ENCODE peak calls at places on chromosome 14, in five cellular contexts. D is PC-3, X is K562, S is heart left ventricle, W is lung. H is an unnamed sample.

GRCh38 chr14:90630407-90630806 is 185.8 kb downstream of the TTC7B start:
- DNase-seq in D (no peak), X (no peak), S (no peak), W (peak; percentile 63), H (no peak)

GRCh38 chr14:21073921-21074320 is 3.8 kb downstream of the ARHGEF40 start:
- DNase-seq in D (no peak), X (no peak), S (no peak), W (no peak), H (no peak)

GRCh38 chr14:101234588-101234937 is 326.7 kb upstream of the DIO3 start:
- DNase-seq in D (no peak), X (no peak), S (no peak), W (no peak), H (no peak)

GRCh38 chr14:94805726-94806288 is 35.9 kb upstream of the GSC start:
- DNase-seq in D (no peak), X (no peak), S (no peak), W (no peak), H (no peak)

GRCh38 chr14:61444215-61444768 is 122.9 kb downstream of the PRKCH start:
- DNase-seq in D (no peak), X (no peak), S (no peak), W (peak; percentile 39), H (peak; percentile 40)

GRCh38 chr14:49686425-49686824 is 1.6 kb downstream of the POLE2 start:
- DNase-seq in D (no peak), X (no peak), S (no peak), W (no peak), H (no peak)

GRCh38 chr14:53055003-53055402 is 98.1 kb downstream of the DDHD1 start:
- DNase-seq in D (peak; percentile 78), X (peak; percentile 34), S (no peak), W (no peak), H (no peak)

GRCh38 chr14:66610154-66610563 is 102.2 kb downstream of the GPHN start:
- DNase-seq in D (peak; percentile 72), X (peak; percentile 1), S (no peak), W (no peak), H (no peak)

GRCh38 chr14:24845851-24846250 is 204.1 kb downstream of the STXBP6 start:
- DNase-seq in D (no peak), X (no peak), S (no peak), W (no peak), H (no peak)

GRCh38 chr14:92959761-92960680 is 37.1 kb downstream of the CHGA start:
- DNase-seq in D (peak; percentile 33), X (no peak), S (no peak), W (no peak), H (no peak)

GRCh38 chr14:29810657-29811056 is 117.0 kb downstream of the PRKD1 start:
- DNase-seq in D (peak; percentile 22), X (no peak), S (no peak), W (no peak), H (no peak)

GRCh38 chr14:20350860-20351259 is 7.4 kb downstream of the PARP2 start:
- DNase-seq in D (no peak), X (no peak), S (no peak), W (no peak), H (no peak)

GRCh38 chr14:32252030-32252670 is 49.1 kb upstream of the RNU6-8 start:
- DNase-seq in D (peak; percentile 85), X (peak; percentile 38), S (peak; percentile 56), W (peak; percentile 59), H (peak; percentile 69)

GRCh38 chr14:50249118-50249775 is 17.9 kb upstream of the SOS2 start:
- DNase-seq in D (no peak), X (no peak), S (no peak), W (no peak), H (no peak)

GRCh38 chr14:97408937-97409860 is 612.0 kb downstream of the VRK1 start:
- DNase-seq in D (no peak), X (no peak), S (no peak), W (no peak), H (no peak)

GRCh38 chr14:74614508-74615495 is 2.8 kb upstream of the LTBP2 start:
- DNase-seq in D (peak; percentile 65), X (no peak), S (no peak), W (no peak), H (no peak)

GRCh38 chr14:44889600-44890479 is 71.9 kb downstream of the KLHL28 start:
- DNase-seq in D (no peak), X (no peak), S (no peak), W (no peak), H (no peak)

GRCh38 chr14:89720741-89721315 is 233.7 kb downstream of the EFCAB11 start:
- DNase-seq in D (no peak), X (no peak), S (peak; percentile 30), W (peak; percentile 38), H (no peak)

GRCh38 chr14:91685600-91685999 is 46.3 kb downstream of the CATSPERB start:
- DNase-seq in D (no peak), X (no peak), S (no peak), W (no peak), H (no peak)

GRCh38 chr14:56979961-56980360 is 169.7 kb upstream of the OTX2 start:
- DNase-seq in D (no peak), X (no peak), S (no peak), W (no peak), H (no peak)

GRCh38 chr14:94123296-94123695 is 6.1 kb downstream of the IFI27L2 start:
- DNase-seq in D (no peak), X (no peak), S (peak; percentile 2), W (no peak), H (peak; percentile 7)

GRCh38 chr14:100873083-100873482 is 30.4 kb downstream of the RTL1 start:
- DNase-seq in D (no peak), X (no peak), S (no peak), W (no peak), H (no peak)

GRCh38 chr14:93788557-93789365 is 476 bp upstream of the PRIMA1 start:
- DNase-seq in D (peak; percentile 12), X (no peak), S (peak; percentile 38), W (no peak), H (no peak)

GRCh38 chr14:32200368-32201195 is 1.3 kb upstream of the RNU6-7 start:
- DNase-seq in D (no peak), X (no peak), S (no peak), W (no peak), H (no peak)

GRCh38 chr14:105855246-105855892 is 329.0 kb downstream of the TMEM121 start:
- DNase-seq in D (no peak), X (no peak), S (no peak), W (no peak), H (no peak)
- H3K9me3 ChIP-seq in D (no peaks in the 10 kb centered on the region), X (no peaks in the 10 kb centered on the region), S (no peaks in the 10 kb centered on the region), W (no peaks in the 10 kb centered on the region), H (no peaks in the 10 kb centered on the region)

DNA sequence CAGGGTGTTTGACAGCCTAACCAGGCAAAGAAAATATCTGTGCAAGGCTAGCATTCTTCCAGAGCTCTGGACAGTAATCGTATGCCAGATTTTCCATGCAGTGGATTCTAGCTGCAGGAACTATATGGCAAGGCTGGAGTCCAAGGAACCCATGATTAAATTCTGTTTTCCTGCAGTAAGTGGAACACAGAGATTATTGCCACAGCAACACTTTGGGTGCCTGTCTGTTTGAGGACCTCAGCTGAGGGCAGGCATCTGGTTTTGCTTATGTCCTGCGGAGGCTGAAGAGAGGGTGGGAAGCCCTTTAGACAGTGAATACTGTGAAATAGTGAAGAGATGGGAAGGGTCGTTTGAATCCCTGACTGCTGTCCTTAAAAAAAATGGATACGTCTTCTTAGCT is 104.4 kb downstream of the DAD1 start:
- DNase-seq in D (no peak), X (no peak), S (peak; percentile 47), W (no peak), H (no peak)
- H3K4me1 ChIP-seq in D (no peaks in the 10 kb centered on the region), X (no peaks in the 10 kb centered on the region), S (peaks cover 59% of the 10 kb centered on the region), W (peaks cover 1% of the 10 kb centered on the region), H (no peaks in the 10 kb centered on the region)

DNA sequence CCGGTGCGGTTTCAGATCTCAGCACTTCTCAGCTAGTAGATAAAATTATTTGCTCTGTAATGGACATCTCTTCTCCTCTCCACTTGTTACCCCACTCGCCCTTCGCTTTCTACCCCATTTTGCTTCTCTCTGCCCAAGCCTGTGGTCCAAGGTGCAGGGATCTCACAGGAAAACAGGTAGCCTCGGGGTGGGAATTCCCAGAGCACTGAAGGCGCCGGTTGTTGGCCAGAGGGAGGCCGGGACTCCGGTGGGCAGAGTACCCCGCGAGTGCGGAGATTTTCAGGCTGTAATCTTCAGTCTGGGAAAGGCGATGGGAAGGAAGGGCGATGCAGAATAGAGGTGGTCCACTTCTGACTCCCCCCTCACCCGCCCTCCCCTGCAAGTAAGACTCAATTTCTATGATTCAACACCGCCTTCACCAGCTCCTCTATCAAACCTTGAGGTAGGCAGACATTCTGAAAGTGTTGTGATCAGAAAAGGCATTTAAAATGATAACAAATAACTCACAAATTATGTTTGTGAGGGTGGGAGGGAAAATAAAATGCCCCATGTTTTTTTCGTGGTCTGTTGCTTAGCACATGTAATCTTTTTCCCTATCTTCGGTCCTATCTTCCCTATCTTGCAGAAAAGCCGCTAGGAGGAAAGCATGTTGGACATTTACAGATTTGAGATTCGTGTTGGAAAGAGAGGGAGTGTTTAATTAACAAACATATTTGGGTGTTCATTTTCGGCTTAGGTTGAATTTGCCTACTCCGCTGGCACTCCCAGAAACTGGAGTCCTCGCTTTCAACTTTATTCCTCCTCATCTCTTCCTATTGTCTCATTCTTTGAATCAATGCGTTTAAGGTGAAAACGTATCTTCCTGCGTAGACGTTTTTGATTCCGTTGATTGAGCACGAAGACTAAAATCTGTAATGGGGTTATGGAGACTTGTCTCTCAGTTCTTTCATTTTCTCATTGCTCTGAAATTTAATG is 8.5 kb downstream of the FOXG1 start:
- DNase-seq in D (no peak), X (no peak), S (no peak), W (no peak), H (no peak)
- TF ChIP-seq CTCF in D (no peak), X (no peak), S (no peak), W (no peak), H (no peak)

GRCh38 chr14:79376557-79376956 is 834.7 kb downstream of the DIO2 start:
- DNase-seq in D (no peak), X (no peak), S (no peak), W (no peak), H (no peak)

GRCh38 chr14:79373451-79373850 is 837.9 kb downstream of the DIO2 start:
- DNase-seq in D (no peak), X (no peak), S (no peak), W (no peak), H (no peak)

GRCh38 chr14:79379266-79379665 is 832.0 kb downstream of the DIO2 start:
- DNase-seq in D (no peak), X (no peak), S (no peak), W (no peak), H (no peak)

GRCh38 chr14:79375336-79375735 is 836.0 kb downstream of the DIO2 start:
- DNase-seq in D (no peak), X (no peak), S (no peak), W (no peak), H (no peak)

DNA sequence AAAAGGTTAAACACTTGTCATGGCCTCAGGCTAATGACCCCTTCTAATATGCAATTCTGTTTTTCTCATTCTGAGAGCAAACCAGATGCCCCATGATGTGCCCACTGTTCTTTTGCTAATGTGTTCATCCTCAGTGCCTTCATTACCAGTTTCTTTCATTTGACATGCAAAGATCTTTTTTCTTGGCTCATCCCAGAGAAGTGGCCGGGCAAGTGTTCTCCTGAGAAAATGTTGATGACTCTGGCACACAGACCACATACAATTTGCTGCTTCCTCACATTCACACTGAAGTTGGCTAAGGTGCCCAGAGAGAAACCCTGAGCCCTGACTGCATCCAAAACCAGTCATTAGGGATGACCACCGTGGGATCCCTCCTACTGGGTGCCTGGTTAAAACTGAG is 833.3 kb downstream of the DIO2 start:
- DNase-seq in D (no peak), X (no peak), S (no peak), W (no peak), H (no peak)
- H3K9me3 ChIP-seq in D (no peaks in the 10 kb centered on the region), X (no peaks in the 10 kb centered on the region), S (no peaks in the 10 kb centered on the region), W (no peaks in the 10 kb centered on the region), H (no peaks in the 10 kb centered on the region)